ENCODE peak calls at places on chromosomes 2 and 18, in five cellular contexts. U is HCT116, A is A549, K is stomach, Y is left ventricle myocardium inferior. F is an unnamed sample.

GRCh38 chr2:131519466-131519865 is 8.2 kb upstream of the CCDC74A start:
- DNase-seq in A (no peak), U (no peak), Y (no peak), K (no peak), F (no peak)

GRCh38 chr2:240210198-240210965 is 69.9 kb upstream of the OTOS start:
- DNase-seq in U (no peak), K (no peak), A (no peak), Y (no peak), F (no peak)

GRCh38 chr2:219386532-219387280 is 1.0 kb downstream of the DNPEP start:
- DNase-seq in K (no peak), U (no peak), Y (no peak), A (no peak), F (peak; percentile 37)

GRCh38 chr2:188787002-188787660 is 187.0 kb upstream of the COL3A1 start:
- DNase-seq in Y (no peak), U (peak; percentile 22), A (no peak), K (no peak), F (no peak)

GRCh38 chr2:241099246-241099645 is 2.8 kb downstream of the MTERF4 start:
- DNase-seq in Y (no peak), K (no peak), U (no peak), A (no peak), F (no peak)

GRCh38 chr2:172247203-172247602 is 144.5 kb upstream of the DLX2 start:
- DNase-seq in K (no peak), Y (no peak), U (no peak), A (no peak), F (no peak)

GRCh38 chr2:109558076-109558882 is 55.5 kb downstream of the SEPTIN10 start:
- DNase-seq in Y (no peak), U (peak; percentile 68), A (peak; percentile 46), K (peak; percentile 69), F (no peak)

GRCh38 chr2:191166756-191167445 is 16.1 kb upstream of the STAT4 start:
- DNase-seq in U (no peak), K (no peak), Y (no peak), A (no peak), F (no peak)

GRCh38 chr2:55301277-55301676 is 32.2 kb upstream of the MTIF2 start:
- DNase-seq in Y (no peak), A (no peak), K (no peak), U (no peak), F (no peak)

GRCh38 chr2:26640331-26640745 is 828 bp downstream of the CIB4 start:
- DNase-seq in K (peak; percentile 28), U (peak; percentile 13), Y (no peak), A (no peak), F (peak; percentile 51)

GRCh38 chr2:108417254-108417653 is 31.8 kb upstream of the GCC2 start:
- DNase-seq in A (no peak), U (peak; percentile 41), K (peak; percentile 30), Y (no peak), F (no peak)

GRCh38 chr2:202172439-202173191 is 65.8 kb downstream of the SUMO1 start:
- DNase-seq in Y (no peak), U (no peak), K (no peak), A (no peak), F (no peak)

GRCh38 chr2:219175486-219175885 is 1.2 kb downstream of the CNPPD1 start:
- DNase-seq in K (no peak), A (no peak), U (no peak), Y (no peak), F (no peak)

GRCh38 chr2:62196278-62196901 is 475 bp downstream of the B3GNT2 start:
- DNase-seq in K (peak; percentile 45), A (peak; percentile 52), U (no peak), Y (no peak), F (peak; percentile 68)

GRCh38 chr2:237673130-237673921 is 45.9 kb downstream of the LRRFIP1 start:
- DNase-seq in U (peak; percentile 75), Y (peak; percentile 66), K (peak; percentile 68), A (peak; percentile 78), F (peak; percentile 72)

GRCh38 chr2:95359035-95359434 is 43.5 kb upstream of the FAHD2A start:
- DNase-seq in A (no peak), U (no peak), K (no peak), Y (no peak), F (no peak)

GRCh38 chr18:48139427-48140347 is 209.2 kb upstream of the SMAD2 start:
- DNase-seq in K (peak; percentile 92), Y (peak; percentile 71), A (no peak), U (no peak), F (peak; percentile 70)

GRCh38 chr2:46615555-46616487 is 136.5 kb downstream of the TMEM247 start:
- DNase-seq in K (no peak), Y (no peak), A (peak; percentile 14), U (no peak), F (no peak)

GRCh38 chr2:99641999-99642398 is 152.2 kb upstream of the REV1 start:
- DNase-seq in U (no peak), K (no peak), A (no peak), Y (no peak), F (no peak)

GRCh38 chr2:6103949-6104348 is 411.8 kb downstream of the SOX11 start:
- DNase-seq in K (peak; percentile 67), Y (no peak), U (no peak), A (no peak), F (no peak)

GRCh38 chr2:127080226-127080940 is 26.6 kb downstream of the BIN1 start:
- DNase-seq in Y (peak; percentile 34), U (no peak), K (peak; percentile 48), A (no peak), F (no peak)

GRCh38 chr18:65567372-65567771 is 183.4 kb upstream of the CDH7 start:
- DNase-seq in K (no peak), Y (no peak), A (no peak), U (no peak), F (no peak)

GRCh38 chr2:238064376-238064775 is 3.6 kb downstream of the SCLY start:
- DNase-seq in U (no peak), K (no peak), Y (no peak), A (no peak), F (no peak)

GRCh38 chr2:133871810-133872209 is 303.5 kb upstream of the NCKAP5 start:
- DNase-seq in K (no peak), U (no peak), A (no peak), Y (no peak), F (no peak)

GRCh38 chr18:60049172-60049571 is 149.4 kb downstream of the PMAIP1 start:
- DNase-seq in A (no peak), Y (no peak), K (no peak), U (no peak), F (no peak)

GRCh38 chr2:80329491-80329890 is 24.9 kb upstream of the LRRTM1 start:
- DNase-seq in U (no peak), Y (no peak), K (no peak), A (no peak), F (no peak)

GRCh38 chr2:85438291-85439110 is 20.0 kb downstream of the SH2D6 start:
- DNase-seq in A (no peak), U (no peak), K (peak; percentile 41), Y (peak; percentile 48), F (no peak)
- H3K4me3 ChIP-seq in A (peak overlapping the region; percentile 33), U (no peak overlapping the region), K (peak overlapping the region; percentile 46), Y (peak overlapping the region; percentile 67), F (no peak overlapping the region)

DNA sequence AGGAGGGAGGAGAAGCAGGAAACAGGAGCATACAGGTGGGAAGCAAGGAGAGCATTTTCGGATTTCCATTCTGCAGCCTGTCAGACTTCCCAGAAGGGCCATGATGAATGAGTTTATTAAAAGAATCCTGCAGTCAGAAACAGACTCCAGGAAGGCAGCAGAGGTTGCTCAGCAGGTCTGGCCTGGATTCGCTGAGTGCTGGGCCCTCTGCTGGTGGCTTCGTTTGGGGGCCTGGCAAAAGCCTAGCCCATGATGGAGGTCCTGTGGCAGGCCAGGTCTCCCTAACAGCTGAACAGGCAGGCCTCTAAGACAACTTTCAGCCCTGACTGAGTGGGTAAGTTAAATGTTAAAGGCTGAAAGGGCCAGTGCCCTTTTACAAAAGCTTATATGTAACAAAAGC is 108.2 kb upstream of the CAPN13 start:
- DNase-seq in U (peak; percentile 7), K (peak; percentile 30), A (no peak), Y (peak; percentile 32), F (peak; percentile 38)
- TF ChIP-seq CTCF in U (peak; percentile 44), K (no peak), A (no peak), Y (peak; percentile 56), F (peak; percentile 2)

GRCh38 chr2:2291500-2292260 is 39.4 kb downstream of the MYT1L start:
- DNase-seq in Y (peak; percentile 25), K (no peak), U (no peak), A (peak; percentile 9), F (no peak)
- H3K27ac ChIP-seq in Y (no peak overlapping the region), K (no peak overlapping the region), U (no peak overlapping the region), A (no peak overlapping the region), F (no peak overlapping the region)

GRCh38 chr2:120819720-120820210 is 84.1 kb downstream of the GLI2 start:
- DNase-seq in K (no peak), Y (no peak), A (no peak), U (no peak), F (no peak)

GRCh38 chr2:120821446-120822160 is 85.9 kb downstream of the GLI2 start:
- DNase-seq in K (no peak), U (no peak), A (no peak), Y (no peak), F (no peak)

GRCh38 chr2:120820885-120821279 is 85.2 kb downstream of the GLI2 start:
- DNase-seq in K (no peak), U (no peak), Y (no peak), A (no peak), F (no peak)

GRCh38 chr2:120818441-120818920 is 82.8 kb downstream of the GLI2 start:
- DNase-seq in K (no peak), Y (no peak), A (peak; percentile 31), U (no peak), F (no peak)

DNA sequence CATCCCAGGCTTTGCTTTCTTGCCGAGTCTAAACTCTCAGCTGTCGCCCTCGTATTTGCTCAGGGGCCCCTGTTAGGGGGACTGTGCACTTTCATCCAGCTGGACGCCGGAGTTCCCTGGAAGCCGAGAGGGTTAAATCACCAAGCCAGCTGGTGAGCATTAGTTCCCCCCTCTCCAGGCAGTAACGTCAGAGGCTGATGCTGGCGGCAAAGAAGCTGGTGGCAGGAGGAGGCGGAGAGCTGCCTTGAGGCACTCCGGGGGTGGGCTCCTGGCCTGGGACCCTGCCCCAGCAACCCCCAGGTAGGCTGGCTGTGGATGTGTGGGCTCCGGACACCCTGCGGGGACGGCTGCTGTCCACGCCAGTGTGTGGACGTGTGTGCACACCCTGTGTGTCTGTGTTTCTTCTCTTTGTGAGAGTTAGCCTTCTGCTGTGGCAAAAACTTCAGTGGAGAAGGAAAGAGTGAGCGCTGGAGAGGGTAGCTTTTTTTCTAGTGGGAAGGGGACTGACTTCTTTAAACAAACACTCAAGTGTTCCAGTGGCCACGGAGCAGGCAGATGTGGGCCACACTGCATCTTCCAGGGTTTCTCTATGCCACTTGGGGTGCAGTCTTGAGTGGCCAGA is 84.7 kb downstream of the GLI2 start:
- DNase-seq in Y (no peak), K (no peak), A (no peak), U (no peak), F (no peak)
- H3K4me3 ChIP-seq in Y (no peak overlapping the region), K (no peak overlapping the region), A (no peak overlapping the region), U (no peak overlapping the region), F (no peak overlapping the region)

GRCh38 chr2:199259671-199260070 is 198.1 kb downstream of the SATB2 start:
- DNase-seq in A (no peak), U (no peak), K (no peak), Y (no peak), F (no peak)

GRCh38 chr2:199261221-199261620 is 196.5 kb downstream of the SATB2 start:
- DNase-seq in U (peak; percentile 6), K (no peak), A (no peak), Y (no peak), F (no peak)

GRCh38 chr2:199261936-199262335 is 195.8 kb downstream of the SATB2 start:
- DNase-seq in U (no peak), A (no peak), Y (no peak), K (no peak), F (no peak)

GRCh38 chr2:199258291-199258690 is 199.4 kb downstream of the SATB2 start:
- DNase-seq in K (no peak), A (no peak), Y (no peak), U (no peak), F (no peak)
- TF ChIP-seq CTCF in K (no peak), A (no peak), Y (no peak), U (peak; percentile 42), F (no peak)